ENCODE peak calls at places on chromosome 2, in four cellular contexts. G is GM12891, T is K562, F is GM12878. Y is an unnamed sample.

GRCh38 chr2:58973831-58974281 is 732.7 kb upstream of the FANCL start:
- DNase-seq in G (no peak), T (no peak), F (no peak), Y (no peak)

GRCh38 chr2:85578243-85579180 is 1.1 kb downstream of the VAMP8 start:
- DNase-seq in G (no peak), T (peak; percentile 54), F (no peak), Y (peak; percentile 95)

GRCh38 chr2:189261431-189261841 is 81.9 kb upstream of the COL5A2 start:
- DNase-seq in G (no peak), T (no peak), F (no peak), Y (no peak)

GRCh38 chr2:191942114-191943103 is 95.5 kb upstream of the CAVIN2 start:
- DNase-seq in G (no peak), T (no peak), F (no peak), Y (no peak)

GRCh38 chr2:238127165-238128060 is 11.1 kb upstream of the KLHL30 start:
- DNase-seq in G (no peak), T (peak; percentile 77), F (no peak), Y (no peak)

GRCh38 chr2:8892149-8892548 is 54.7 kb upstream of the KIDINS220 start:
- DNase-seq in G (no peak), T (no peak), F (no peak), Y (no peak)

GRCh38 chr2:196125596-196125995 is 45.8 kb downstream of the STK17B start:
- DNase-seq in G (no peak), T (no peak), F (no peak), Y (no peak)

GRCh38 chr2:98607104-98607503 is 1.2 kb downstream of the COA5 start:
- DNase-seq in G (no peak), T (no peak), F (no peak), Y (peak; percentile 40)

GRCh38 chr2:71712179-71712818 is 258.9 kb downstream of the DYSF start:
- DNase-seq in G (no peak), T (no peak), F (no peak), Y (no peak)

GRCh38 chr2:161250864-161251436 is 57.3 kb upstream of the PSMD14 start:
- DNase-seq in G (no peak), T (peak; percentile 52), F (no peak), Y (peak; percentile 25)

GRCh38 chr2:231929961-231930600 is 3.9 kb upstream of the NPPC start:
- DNase-seq in G (no peak), T (peak; percentile 75), F (no peak), Y (no peak)

GRCh38 chr2:151945186-151945585 is 117.0 kb upstream of the ARL5A start:
- DNase-seq in G (no peak), T (no peak), F (no peak), Y (no peak)

GRCh38 chr2:47201224-47201623 is 46.1 kb upstream of the STPG4 start:
- DNase-seq in G (no peak), T (no peak), F (no peak), Y (no peak)

GRCh38 chr2:144553379-144553778 is 33.5 kb upstream of the ZEB2 start:
- DNase-seq in G (no peak), T (no peak), F (no peak), Y (no peak)

GRCh38 chr2:133886735-133887675 is 318.7 kb upstream of the NCKAP5 start:
- DNase-seq in G (peak; percentile 39), T (peak; percentile 67), F (peak; percentile 21), Y (peak; percentile 49)

GRCh38 chr2:99140056-99140859 is 1.2 kb upstream of the C2orf15 start:
- DNase-seq in G (no peak), T (no peak), F (no peak), Y (no peak)

DNA sequence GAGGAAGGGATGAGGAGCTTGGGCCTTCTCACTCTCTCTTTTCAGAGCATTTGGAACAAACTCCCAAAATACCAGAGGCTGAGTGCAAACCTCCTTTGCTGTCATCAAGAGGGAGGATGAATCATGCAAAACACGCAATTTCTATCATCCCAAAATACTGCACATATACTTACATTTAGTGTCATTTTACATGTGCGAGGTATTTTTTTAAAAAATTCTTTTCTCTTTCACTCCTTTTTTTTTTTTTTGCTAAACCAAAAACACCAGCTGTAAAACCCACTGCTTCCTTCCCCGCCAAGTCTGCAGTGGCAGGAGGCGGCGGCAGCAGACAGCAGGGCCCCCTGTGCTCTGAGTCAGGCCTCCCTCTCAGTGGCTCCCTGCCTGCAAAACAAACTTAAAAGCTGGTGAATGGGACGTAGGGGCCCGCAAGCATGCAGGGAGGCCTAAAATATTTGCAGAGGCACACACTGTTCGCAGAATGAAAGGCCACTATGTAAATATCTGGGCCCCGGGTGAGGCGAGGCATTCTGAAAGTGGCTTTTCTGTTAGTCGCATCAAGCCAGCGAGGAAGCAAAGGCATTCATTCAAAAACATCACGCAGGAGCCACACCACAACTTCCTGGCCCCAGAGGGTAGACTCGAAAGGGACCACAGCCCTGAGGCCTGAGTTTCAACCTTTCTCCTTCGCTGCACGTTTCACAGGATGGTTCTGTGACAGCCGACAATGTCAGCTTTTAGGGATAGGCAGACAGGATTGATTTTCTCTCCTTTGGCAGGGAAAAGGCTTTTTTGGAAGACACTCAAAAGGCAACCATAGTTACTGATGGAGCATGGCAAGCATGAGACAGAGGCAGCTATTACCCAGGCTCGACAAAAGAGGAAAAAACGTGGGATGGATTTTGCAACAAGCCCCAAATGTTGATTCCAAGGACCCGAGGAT is 73.4 kb downstream of the ACTR2 start:
- DNase-seq in G (peak; percentile 74), T (no peak), F (peak; percentile 61), Y (no peak)
- TF ChIP-seq SPI1 in G (peak; percentile 26), T (no peak), F (no peak), Y (no peak)

GRCh38 chr2:10550206-10551001 is 102.3 kb upstream of the ODC1 start:
- DNase-seq in G (no peak), T (no peak), F (no peak), Y (no peak)
- TF ChIP-seq POLR2AphosphoS5 in G (no peak), T (no peak), F (no peak), Y (no peak)

DNA sequence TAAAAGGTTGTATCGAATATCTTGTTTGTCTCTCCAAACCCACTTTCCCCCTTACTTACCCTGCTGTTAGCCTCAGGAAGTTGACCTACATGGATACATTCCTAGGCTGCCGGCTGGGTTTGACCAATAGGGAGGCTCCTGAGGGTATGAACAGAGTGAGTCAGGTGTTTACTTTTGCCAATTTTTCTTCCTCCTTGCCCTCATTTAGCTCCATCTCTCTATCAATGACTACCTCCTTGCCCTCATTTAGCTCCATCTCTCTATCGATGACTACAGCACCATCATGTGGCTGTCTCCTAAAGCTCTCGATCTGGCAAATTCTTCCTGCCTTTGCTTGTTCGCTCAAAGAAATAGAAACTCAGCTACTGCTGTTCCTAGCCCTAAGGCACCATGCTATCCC is 571.9 kb upstream of the CRIM1 start:
- DNase-seq in G (no peak), T (peak; percentile 1), F (no peak), Y (no peak)
- TF ChIP-seq SPI1 in G (no peak), T (no peak), F (no peak), Y (no peak)

DNA sequence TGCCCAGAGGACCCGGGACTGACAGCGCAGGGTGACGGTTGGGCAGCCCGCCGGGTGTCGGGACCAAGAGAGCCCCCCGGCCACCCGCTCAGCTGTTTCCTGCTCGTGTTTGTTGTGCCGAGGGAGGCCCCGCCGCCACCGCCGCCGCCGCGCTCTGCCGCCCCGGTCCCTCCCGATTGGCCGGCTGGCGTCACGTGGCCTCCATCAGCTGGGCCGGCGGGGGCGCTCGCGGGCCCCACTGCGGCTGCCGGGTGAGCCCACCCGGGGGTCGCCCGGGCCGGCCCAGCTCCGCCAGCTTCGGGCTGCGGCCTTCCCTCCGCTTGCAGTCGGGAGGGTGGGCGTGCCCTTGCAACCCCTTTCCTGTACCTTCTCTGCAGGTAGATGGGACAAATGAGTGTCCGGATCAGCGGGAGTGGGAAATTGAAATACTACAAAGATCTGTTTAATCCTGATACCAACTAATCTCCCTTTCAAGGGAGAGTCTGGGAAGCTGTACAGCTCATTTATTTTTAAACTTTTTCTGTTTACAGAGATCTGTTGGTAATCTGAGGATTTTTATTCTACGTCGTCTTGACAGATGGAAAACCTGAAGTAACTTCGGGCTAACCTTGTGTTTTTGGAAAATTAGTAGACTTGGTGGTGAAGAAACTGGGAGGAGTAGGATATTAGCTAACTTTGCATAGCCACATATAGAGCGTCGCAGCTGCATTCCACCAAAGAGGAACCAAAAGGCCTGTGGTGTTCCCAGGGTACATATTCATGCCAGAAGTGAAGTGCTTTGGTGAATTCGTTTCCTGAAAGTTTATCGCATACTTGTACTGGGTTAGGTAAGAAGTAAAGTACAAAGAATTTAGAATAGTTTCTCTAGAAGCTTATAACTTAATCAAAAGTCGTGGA is 1.2 kb downstream of the YPEL5 start:
- DNase-seq in G (peak; percentile 72), T (peak; percentile 92), F (no peak), Y (peak; percentile 79)
- TF ChIP-seq POLR2AphosphoS5 in G (no peak), T (no peak), F (no peak), Y (peak; percentile 55)

GRCh38 chr2:194674043-194674442 is 983.0 kb upstream of the SLC39A10 start:
- DNase-seq in G (no peak), T (no peak), F (no peak), Y (no peak)
- TF ChIP-seq SPI1 in G (peak; percentile 18), T (no peak), F (peak; percentile 32), Y (no peak)

GRCh38 chr2:128177315-128177714 is 86.3 kb downstream of the UGGT1 start:
- DNase-seq in G (no peak), T (no peak), F (no peak), Y (no peak)

GRCh38 chr2:128179461-128179755 is 88.4 kb downstream of the UGGT1 start:
- DNase-seq in G (no peak), T (no peak), F (no peak), Y (no peak)

GRCh38 chr2:128178144-128178649 is 87.2 kb downstream of the UGGT1 start:
- DNase-seq in G (no peak), T (no peak), F (no peak), Y (no peak)

GRCh38 chr2:128180031-128180430 is 89.0 kb downstream of the UGGT1 start:
- DNase-seq in G (no peak), T (no peak), F (no peak), Y (no peak)

DNA sequence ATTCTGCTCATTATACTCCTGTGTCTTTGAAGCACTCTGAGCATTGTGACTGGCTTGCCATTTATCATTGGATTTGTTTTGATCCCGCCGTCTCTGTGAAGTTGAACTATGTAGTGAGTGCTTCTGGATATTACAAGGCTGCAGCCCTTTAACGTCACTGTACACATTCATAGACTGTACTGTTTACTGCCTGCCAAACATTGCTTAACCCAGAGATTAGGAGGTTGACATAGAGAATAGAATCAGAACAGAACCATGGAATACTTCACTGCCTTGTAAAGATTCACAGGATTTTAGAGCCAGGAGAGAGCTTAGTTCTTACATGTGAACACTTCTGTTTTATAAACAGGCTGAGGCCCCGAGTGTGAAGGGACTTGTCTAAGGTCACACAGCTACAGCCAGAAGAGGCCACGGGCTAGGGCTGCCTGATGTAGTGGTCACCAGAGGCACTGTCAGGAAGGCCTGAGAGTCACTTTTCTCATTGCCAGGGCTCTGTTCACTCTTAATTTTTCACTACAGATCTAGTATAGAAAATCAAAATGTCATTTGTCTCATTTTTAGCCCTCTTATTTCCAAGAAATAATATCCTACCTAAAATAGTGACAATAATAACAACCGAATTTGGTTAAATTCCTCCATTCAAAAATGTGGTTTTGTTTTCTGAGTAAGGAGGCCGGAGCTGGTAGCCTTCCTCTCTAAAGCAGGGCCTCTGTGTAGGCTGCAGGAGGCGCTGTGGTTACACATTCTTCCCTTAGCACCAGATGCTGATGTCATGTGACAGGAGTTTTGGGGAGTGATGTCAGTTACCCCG is 87.9 kb downstream of the UGGT1 start:
- DNase-seq in G (no peak), T (peak; percentile 68), F (no peak), Y (peak; percentile 43)
- TF ChIP-seq POLR2AphosphoS5 in G (no peak), T (no peak), F (no peak), Y (no peak)

Y was measured in HL-60.